ENCODE peak calls at places on chromosome 21, in ten cellular contexts. One of them, this sample, is unnamed.

GRCh38 chr21:15264084-15264483 is 199.3 kb upstream of the NRIP1 start:
- DNase-seq in NCI-H524: no peak
- DNase-seq in activated CD4-positive, alpha-beta memory T cell treated with anti-CD3 and anti-CD28 coated beads, Interleukin-2, amount 10 ng/mL, durations not matched to agents 7 days and 5 days: no peak
- DNase-seq in GDM1: no peak
- DNase-seq in stimulated activated CD4-positive, alpha-beta T cell treated with anti-CD3 and anti-CD28 coated beads, Interleukin-1b, Interleukin-23, amount 100 ng/mL, for 1 hour: no peak
- DNase-seq in GM20000: no peak
- DNase-seq in activated CD8-positive, alpha-beta memory T cell treated with anti-CD3 and anti-CD28 coated beads for 48 hours: no peak
- DNase-seq in NCI-H510A treated with DMSO at 0.1 percent for 48 hours: no peak
- DNase-seq in suprapubic skin: no peak
- DNase-seq in non-pigmented ciliary epithelial cell: no peak
- DNase-seq in this sample: no peak

GRCh38 chr21:16454371-16454770 is 724.6 kb downstream of the USP25 start:
- DNase-seq in NCI-H524: peak
- DNase-seq in activated CD4-positive, alpha-beta memory T cell treated with anti-CD3 and anti-CD28 coated beads, Interleukin-2, amount 10 ng/mL, durations not matched to agents 7 days and 5 days: no peak
- DNase-seq in GDM1: no peak
- DNase-seq in stimulated activated CD4-positive, alpha-beta T cell treated with anti-CD3 and anti-CD28 coated beads, Interleukin-1b, Interleukin-23, amount 100 ng/mL, for 1 hour: no peak
- DNase-seq in GM20000: no peak
- DNase-seq in activated CD8-positive, alpha-beta memory T cell treated with anti-CD3 and anti-CD28 coated beads for 48 hours: no peak
- DNase-seq in NCI-H510A treated with DMSO at 0.1 percent for 48 hours: no peak
- DNase-seq in suprapubic skin: no peak
- DNase-seq in non-pigmented ciliary epithelial cell: no peak
- DNase-seq in this sample: no peak

GRCh38 chr21:38126677-38127271 is 130.0 kb upstream of the KCNJ15 start:
- DNase-seq in NCI-H524: peak
- DNase-seq in activated CD4-positive, alpha-beta memory T cell treated with anti-CD3 and anti-CD28 coated beads, Interleukin-2, amount 10 ng/mL, durations not matched to agents 7 days and 5 days: peak
- DNase-seq in GDM1: peak
- DNase-seq in stimulated activated CD4-positive, alpha-beta T cell treated with anti-CD3 and anti-CD28 coated beads, Interleukin-1b, Interleukin-23, amount 100 ng/mL, for 1 hour: no peak
- DNase-seq in GM20000: peak
- DNase-seq in activated CD8-positive, alpha-beta memory T cell treated with anti-CD3 and anti-CD28 coated beads for 48 hours: peak
- DNase-seq in NCI-H510A treated with DMSO at 0.1 percent for 48 hours: peak
- DNase-seq in suprapubic skin: no peak
- DNase-seq in non-pigmented ciliary epithelial cell: no peak
- DNase-seq in this sample: peak

GRCh38 chr21:32559004-32559610 is 26.2 kb downstream of the TCP10L start:
- DNase-seq in NCI-H524: no peak
- DNase-seq in activated CD4-positive, alpha-beta memory T cell treated with anti-CD3 and anti-CD28 coated beads, Interleukin-2, amount 10 ng/mL, durations not matched to agents 7 days and 5 days: no peak
- DNase-seq in GDM1: no peak
- DNase-seq in stimulated activated CD4-positive, alpha-beta T cell treated with anti-CD3 and anti-CD28 coated beads, Interleukin-1b, Interleukin-23, amount 100 ng/mL, for 1 hour: no peak
- DNase-seq in GM20000: no peak
- DNase-seq in activated CD8-positive, alpha-beta memory T cell treated with anti-CD3 and anti-CD28 coated beads for 48 hours: no peak
- DNase-seq in NCI-H510A treated with DMSO at 0.1 percent for 48 hours: no peak
- DNase-seq in suprapubic skin: no peak
- DNase-seq in non-pigmented ciliary epithelial cell: no peak
- DNase-seq in this sample: no peak

GRCh38 chr21:40696246-40696645 is 150.7 kb downstream of the DSCAM start:
- DNase-seq in NCI-H524: no peak
- DNase-seq in activated CD4-positive, alpha-beta memory T cell treated with anti-CD3 and anti-CD28 coated beads, Interleukin-2, amount 10 ng/mL, durations not matched to agents 7 days and 5 days: no peak
- DNase-seq in GDM1: no peak
- DNase-seq in stimulated activated CD4-positive, alpha-beta T cell treated with anti-CD3 and anti-CD28 coated beads, Interleukin-1b, Interleukin-23, amount 100 ng/mL, for 1 hour: no peak
- DNase-seq in GM20000: no peak
- DNase-seq in activated CD8-positive, alpha-beta memory T cell treated with anti-CD3 and anti-CD28 coated beads for 48 hours: no peak
- DNase-seq in NCI-H510A treated with DMSO at 0.1 percent for 48 hours: peak
- DNase-seq in suprapubic skin: no peak
- DNase-seq in non-pigmented ciliary epithelial cell: no peak
- DNase-seq in this sample: no peak

GRCh38 chr21:42820513-42821465 is 58.5 kb downstream of the WDR4 start:
- DNase-seq in NCI-H524: no peak
- DNase-seq in activated CD4-positive, alpha-beta memory T cell treated with anti-CD3 and anti-CD28 coated beads, Interleukin-2, amount 10 ng/mL, durations not matched to agents 7 days and 5 days: no peak
- DNase-seq in GDM1: no peak
- DNase-seq in stimulated activated CD4-positive, alpha-beta T cell treated with anti-CD3 and anti-CD28 coated beads, Interleukin-1b, Interleukin-23, amount 100 ng/mL, for 1 hour: no peak
- DNase-seq in GM20000: no peak
- DNase-seq in activated CD8-positive, alpha-beta memory T cell treated with anti-CD3 and anti-CD28 coated beads for 48 hours: no peak
- DNase-seq in NCI-H510A treated with DMSO at 0.1 percent for 48 hours: peak
- DNase-seq in suprapubic skin: no peak
- DNase-seq in non-pigmented ciliary epithelial cell: no peak
- DNase-seq in this sample: no peak

GRCh38 chr21:45513003-45513706 is 29.1 kb downstream of the SLC19A1 start:
- DNase-seq in NCI-H524: no peak
- DNase-seq in activated CD4-positive, alpha-beta memory T cell treated with anti-CD3 and anti-CD28 coated beads, Interleukin-2, amount 10 ng/mL, durations not matched to agents 7 days and 5 days: no peak
- DNase-seq in GDM1: no peak
- DNase-seq in stimulated activated CD4-positive, alpha-beta T cell treated with anti-CD3 and anti-CD28 coated beads, Interleukin-1b, Interleukin-23, amount 100 ng/mL, for 1 hour: no peak
- DNase-seq in GM20000: no peak
- DNase-seq in activated CD8-positive, alpha-beta memory T cell treated with anti-CD3 and anti-CD28 coated beads for 48 hours: no peak
- DNase-seq in NCI-H510A treated with DMSO at 0.1 percent for 48 hours: no peak
- DNase-seq in suprapubic skin: peak
- DNase-seq in non-pigmented ciliary epithelial cell: no peak
- DNase-seq in this sample: no peak

GRCh38 chr21:37208056-37208705 is 59.0 kb downstream of the VPS26C start:
- DNase-seq in NCI-H524: no peak
- DNase-seq in activated CD4-positive, alpha-beta memory T cell treated with anti-CD3 and anti-CD28 coated beads, Interleukin-2, amount 10 ng/mL, durations not matched to agents 7 days and 5 days: peak
- DNase-seq in GDM1: peak
- DNase-seq in stimulated activated CD4-positive, alpha-beta T cell treated with anti-CD3 and anti-CD28 coated beads, Interleukin-1b, Interleukin-23, amount 100 ng/mL, for 1 hour: no peak
- DNase-seq in GM20000: peak
- DNase-seq in activated CD8-positive, alpha-beta memory T cell treated with anti-CD3 and anti-CD28 coated beads for 48 hours: no peak
- DNase-seq in NCI-H510A treated with DMSO at 0.1 percent for 48 hours: no peak
- DNase-seq in suprapubic skin: no peak
- DNase-seq in non-pigmented ciliary epithelial cell: no peak
- DNase-seq in this sample: peak

GRCh38 chr21:26332873-26333272 is 162.3 kb upstream of the APP start:
- DNase-seq in NCI-H524: no peak
- DNase-seq in activated CD4-positive, alpha-beta memory T cell treated with anti-CD3 and anti-CD28 coated beads, Interleukin-2, amount 10 ng/mL, durations not matched to agents 7 days and 5 days: no peak
- DNase-seq in GDM1: no peak
- DNase-seq in stimulated activated CD4-positive, alpha-beta T cell treated with anti-CD3 and anti-CD28 coated beads, Interleukin-1b, Interleukin-23, amount 100 ng/mL, for 1 hour: no peak
- DNase-seq in GM20000: no peak
- DNase-seq in activated CD8-positive, alpha-beta memory T cell treated with anti-CD3 and anti-CD28 coated beads for 48 hours: no peak
- DNase-seq in NCI-H510A treated with DMSO at 0.1 percent for 48 hours: no peak
- DNase-seq in suprapubic skin: no peak
- DNase-seq in non-pigmented ciliary epithelial cell: no peak
- DNase-seq in this sample: no peak

GRCh38 chr21:27954806-27955205 is 987.9 kb upstream of the ADAMTS5 start:
- DNase-seq in NCI-H524: no peak
- DNase-seq in activated CD4-positive, alpha-beta memory T cell treated with anti-CD3 and anti-CD28 coated beads, Interleukin-2, amount 10 ng/mL, durations not matched to agents 7 days and 5 days: no peak
- DNase-seq in GDM1: no peak
- DNase-seq in stimulated activated CD4-positive, alpha-beta T cell treated with anti-CD3 and anti-CD28 coated beads, Interleukin-1b, Interleukin-23, amount 100 ng/mL, for 1 hour: no peak
- DNase-seq in GM20000: no peak
- DNase-seq in activated CD8-positive, alpha-beta memory T cell treated with anti-CD3 and anti-CD28 coated beads for 48 hours: no peak
- DNase-seq in NCI-H510A treated with DMSO at 0.1 percent for 48 hours: no peak
- DNase-seq in suprapubic skin: no peak
- DNase-seq in non-pigmented ciliary epithelial cell: no peak
- DNase-seq in this sample: no peak

GRCh38 chr21:32257952-32258785 is 20.7 kb downstream of the MIS18A start:
- DNase-seq in NCI-H524: peak
- DNase-seq in activated CD4-positive, alpha-beta memory T cell treated with anti-CD3 and anti-CD28 coated beads, Interleukin-2, amount 10 ng/mL, durations not matched to agents 7 days and 5 days: peak
- DNase-seq in GDM1: peak
- DNase-seq in stimulated activated CD4-positive, alpha-beta T cell treated with anti-CD3 and anti-CD28 coated beads, Interleukin-1b, Interleukin-23, amount 100 ng/mL, for 1 hour: no peak
- DNase-seq in GM20000: peak
- DNase-seq in activated CD8-positive, alpha-beta memory T cell treated with anti-CD3 and anti-CD28 coated beads for 48 hours: no peak
- DNase-seq in NCI-H510A treated with DMSO at 0.1 percent for 48 hours: peak
- DNase-seq in suprapubic skin: peak
- DNase-seq in non-pigmented ciliary epithelial cell: peak
- DNase-seq in this sample: no peak

GRCh38 chr21:42636535-42636914 is 16.9 kb upstream of the PDE9A start:
- DNase-seq in NCI-H524: no peak
- DNase-seq in activated CD4-positive, alpha-beta memory T cell treated with anti-CD3 and anti-CD28 coated beads, Interleukin-2, amount 10 ng/mL, durations not matched to agents 7 days and 5 days: no peak
- DNase-seq in GDM1: no peak
- DNase-seq in stimulated activated CD4-positive, alpha-beta T cell treated with anti-CD3 and anti-CD28 coated beads, Interleukin-1b, Interleukin-23, amount 100 ng/mL, for 1 hour: no peak
- DNase-seq in GM20000: no peak
- DNase-seq in activated CD8-positive, alpha-beta memory T cell treated with anti-CD3 and anti-CD28 coated beads for 48 hours: no peak
- DNase-seq in NCI-H510A treated with DMSO at 0.1 percent for 48 hours: no peak
- DNase-seq in suprapubic skin: no peak
- DNase-seq in non-pigmented ciliary epithelial cell: peak
- DNase-seq in this sample: no peak

GRCh38 chr21:32641715-32642698 is 29.8 kb upstream of the CFAP298 start:
- DNase-seq in NCI-H524: peak
- DNase-seq in activated CD4-positive, alpha-beta memory T cell treated with anti-CD3 and anti-CD28 coated beads, Interleukin-2, amount 10 ng/mL, durations not matched to agents 7 days and 5 days: no peak
- DNase-seq in GDM1: no peak
- DNase-seq in stimulated activated CD4-positive, alpha-beta T cell treated with anti-CD3 and anti-CD28 coated beads, Interleukin-1b, Interleukin-23, amount 100 ng/mL, for 1 hour: no peak
- DNase-seq in GM20000: no peak
- DNase-seq in activated CD8-positive, alpha-beta memory T cell treated with anti-CD3 and anti-CD28 coated beads for 48 hours: no peak
- DNase-seq in NCI-H510A treated with DMSO at 0.1 percent for 48 hours: no peak
- DNase-seq in suprapubic skin: no peak
- DNase-seq in non-pigmented ciliary epithelial cell: no peak
- DNase-seq in this sample: no peak